ENCODE peak calls at places on chromosomes 16 and 17, in seven cellular contexts. J is NCI-H774; S is activated gamma-delta T cell treated with Interleukin-2 at 50 U/mL for 16 hours; B is GM20000; C is NCI-H1092 treated with DMSO at 0.1 percent for 48 hours; Q is stomach; V is activated CD4-positive, alpha-beta T cell treated with anti-CD3 and anti-CD28 coated beads for 4 hours. I is an unnamed sample.

GRCh38 chr17:9670596-9670995 is 25.3 kb downstream of the USP43 start:
- DNase-seq in C (no peak), S (no peak), V (no peak), Q (no peak), B (no peak), J (no peak), I (peak)

GRCh38 chr16:83935858-83936255 is 17.2 kb upstream of the OSGIN1 start:
- DNase-seq in V (no peak), C (no peak), B (no peak), Q (no peak), J (no peak), S (no peak), I (no peak)

GRCh38 chr17:42179911-42180410 is 981 bp downstream of the KCNH4 start:
- DNase-seq in J (peak), C (peak), S (no peak), V (peak), B (peak), Q (peak), I (peak)

GRCh38 chr17:48240562-48241130 is 133.1 kb downstream of the SNX11 start:
- DNase-seq in B (no peak), S (no peak), V (no peak), J (no peak), Q (no peak), C (no peak), I (peak)

GRCh38 chr16:66476328-66477027 is 49.4 kb downstream of the BEAN1 start:
- DNase-seq in J (no peak), S (peak), B (peak), Q (no peak), C (no peak), V (peak), I (no peak)

GRCh38 chr17:79593636-79594035 is 17.2 kb downstream of the RBFOX3 start:
- DNase-seq in C (no peak), V (no peak), B (no peak), S (no peak), Q (no peak), J (no peak), I (no peak)

GRCh38 chr16:59510008-59510424 is 775.9 kb upstream of the GOT2 start:
- DNase-seq in V (no peak), C (no peak), J (no peak), B (no peak), Q (peak), S (no peak), I (no peak)

GRCh38 chr16:19104591-19104990 is 9.2 kb upstream of the ITPRIPL2 start:
- DNase-seq in C (no peak), J (no peak), S (no peak), Q (no peak), V (no peak), B (no peak), I (no peak)

GRCh38 chr16:85906349-85906748 is 7.4 kb downstream of the IRF8 start:
- DNase-seq in B (no peak), Q (no peak), C (no peak), S (no peak), V (no peak), J (no peak), I (no peak)

GRCh38 chr16:35398208-35398607 is 1938.8 kb downstream of the TP53TG3F start:
- DNase-seq in J (no peak), V (no peak), S (no peak), Q (no peak), B (no peak), C (no peak), I (no peak)

GRCh38 chr17:31907342-31907975 is 6.0 kb upstream of the UTP6 start:
- DNase-seq in Q (peak), J (no peak), V (no peak), B (no peak), C (peak), S (no peak), I (peak)

GRCh38 chr17:69144621-69145255 is 3.0 kb upstream of the ABCA6 start:
- DNase-seq in J (no peak), B (no peak), Q (no peak), S (no peak), C (no peak), V (no peak), I (no peak)

GRCh38 chr17:35521150-35521549 is 16.3 kb downstream of the SLFN12L start:
- DNase-seq in V (no peak), B (no peak), Q (no peak), S (no peak), J (no peak), C (no peak), I (no peak)

GRCh38 chr17:48427598-48427997 is 2.4 kb downstream of the SKAP1 start:
- DNase-seq in S (peak), V (peak), B (peak), C (no peak), Q (no peak), J (peak), I (no peak)

GRCh38 chr17:81714412-81715106 is 2.5 kb downstream of the SLC25A10 start:
- DNase-seq in C (no peak), S (no peak), B (no peak), J (no peak), V (no peak), Q (no peak), I (no peak)

GRCh38 chr17:32341141-32341856 is 674 bp downstream of the C17orf75 start:
- DNase-seq in J (no peak), V (peak), B (peak), C (peak), S (peak), Q (no peak), I (peak)

GRCh38 chr16:1543085-1543896 is 9.8 kb downstream of the TMEM204 start:
- DNase-seq in B (peak), C (no peak), Q (peak), S (no peak), J (no peak), V (peak), I (peak)

GRCh38 chr16:47956881-47957280 is 198.9 kb downstream of the ABCC12 start:
- DNase-seq in J (no peak), S (no peak), C (no peak), V (no peak), B (no peak), Q (no peak), I (no peak)

GRCh38 chr16:14378684-14379467 is 251.2 kb downstream of the PARN start:
- DNase-seq in S (no peak), Q (no peak), J (no peak), C (no peak), V (no peak), B (no peak), I (peak)

GRCh38 chr17:82517230-82517865 is 2.2 kb upstream of the FOXK2 start:
- DNase-seq in B (no peak), C (no peak), Q (peak), S (no peak), V (no peak), J (no peak), I (no peak)